ENCODE peak calls at places on chromosomes 12 and 14, in six cellular contexts. H, V, T, D, C and B are unnamed samples.
A peak's percentile ranks its signal among the peaks of the same experiment; 100 is the strongest.

GRCh38 chr12:12294215-12295005 is 27.6 kb upstream of the LRP6 start:
- DNase-seq in H (no peak), V (peak; percentile 9), T (no peak), D (no peak), C (peak; percentile 42), B (peak; percentile 8)

GRCh38 chr14:51527073-51527472 is 124.6 kb upstream of the FRMD6 start:
- DNase-seq in H (no peak), V (no peak), T (no peak), D (no peak), C (peak; percentile 77), B (peak; percentile 85)

GRCh38 chr12:114671664-114672476 is 12.1 kb downstream of the TBX3 start:
- DNase-seq in H (no peak), V (no peak), T (no peak), D (no peak), C (no peak), B (peak; percentile 79)

GRCh38 chr14:95486875-95487668 is 29.4 kb downstream of the SYNE3 start:
- DNase-seq in H (no peak), V (no peak), T (no peak), D (no peak), C (no peak), B (no peak)

GRCh38 chr14:103563089-103563620 is 395 bp downstream of the COA8 start:
- DNase-seq in H (no peak), V (no peak), T (no peak), D (no peak), C (no peak), B (no peak)

GRCh38 chr12:22974865-22975264 is 349.9 kb downstream of the ETNK1 start:
- DNase-seq in H (no peak), V (no peak), T (no peak), D (peak; percentile 41), C (peak; percentile 95), B (peak; percentile 90)

GRCh38 chr12:125424909-125425308 is 359.7 kb downstream of the AACS start:
- DNase-seq in H (no peak), V (no peak), T (no peak), D (no peak), C (no peak), B (no peak)

GRCh38 chr12:44847888-44848770 is 28.0 kb downstream of the NELL2 start:
- DNase-seq in H (no peak), V (no peak), T (no peak), D (no peak), C (no peak), B (no peak)

GRCh38 chr12:89306827-89307498 is 45.3 kb downstream of the DUSP6 start:
- DNase-seq in H (no peak), V (no peak), T (no peak), D (no peak), C (no peak), B (no peak)

GRCh38 chr14:90461425-90461824 is 64.6 kb downstream of the CALM1 start:
- DNase-seq in H (no peak), V (no peak), T (no peak), D (no peak), C (no peak), B (no peak)
- TF ChIP-seq CTCF in H (no peak), V (no peak), T (no peak), D (no peak), C (peak; percentile 12), B (no peak)

GRCh38 chr14:55911794-55912193 is 206.4 kb upstream of the PELI2 start:
- DNase-seq in H (no peak), V (no peak), T (no peak), D (peak; percentile 37), C (peak; percentile 7), B (no peak)
- TF ChIP-seq CTCF in H (no peak), V (no peak), T (no peak), D (no peak), C (no peak), B (no peak)

GRCh38 chr14:32224731-32225377 is 21.8 kb upstream of the RNU6-8 start:
- DNase-seq in H (no peak), V (peak; percentile 40), T (no peak), D (no peak), C (peak; percentile 90), B (peak; percentile 80)
- TF ChIP-seq CTCF in H (peak; percentile 21), V (peak; percentile 48), T (peak; percentile 43), D (peak; percentile 59), C (peak; percentile 76), B (peak; percentile 53)

GRCh38 chr12:53791735-53792326 is 40.1 kb upstream of the CISTR start:
- DNase-seq in H (no peak), V (no peak), T (no peak), D (no peak), C (no peak), B (peak; percentile 19)
- TF ChIP-seq CTCF in H (no peak), V (peak; percentile 42), T (no peak), D (peak; percentile 54), C (peak; percentile 68), B (peak; percentile 59)

DNA sequence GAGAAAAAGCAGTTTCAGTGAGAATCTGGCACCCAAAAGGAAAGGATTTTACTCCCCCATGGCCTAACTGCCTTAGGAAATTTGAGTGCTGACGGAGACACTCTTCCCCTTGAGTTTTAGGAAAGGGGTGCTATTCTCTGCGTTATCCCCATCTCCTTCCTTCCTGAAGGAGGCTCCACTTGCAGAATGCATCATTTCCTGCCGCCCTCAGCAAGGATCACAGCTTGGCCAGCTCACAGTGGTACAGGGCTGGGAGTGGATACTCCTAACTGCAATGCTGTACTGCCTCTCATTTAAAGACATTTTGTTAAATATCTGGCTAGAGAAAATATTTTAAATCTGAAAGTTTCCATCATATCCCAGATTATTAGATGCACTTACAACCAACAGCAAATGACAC is 33.0 kb downstream of the RDH12 start:
- DNase-seq in H (no peak), V (no peak), T (no peak), D (no peak), C (no peak), B (no peak)
- TF ChIP-seq CTCF in H (no peak), V (peak; percentile 23), T (no peak), D (peak; percentile 13), C (peak; percentile 21), B (no peak)

GRCh38 chr12:4579305-4580097 is 17.5 kb downstream of the DYRK4 start:
- DNase-seq in H (no peak), V (no peak), T (no peak), D (no peak), C (peak; percentile 47), B (peak; percentile 10)
- TF ChIP-seq CTCF in H (no peak), V (no peak), T (no peak), D (no peak), C (peak; percentile 55), B (peak; percentile 19)

GRCh38 chr12:30988086-30988485 is 61.5 kb downstream of the TSPAN11 start:
- DNase-seq in H (no peak), V (no peak), T (no peak), D (no peak), C (no peak), B (no peak)

GRCh38 chr12:30990776-30991175 is 64.2 kb downstream of the TSPAN11 start:
- DNase-seq in H (no peak), V (no peak), T (no peak), D (no peak), C (no peak), B (no peak)

GRCh38 chr12:30990316-30990715 is 63.8 kb downstream of the TSPAN11 start:
- DNase-seq in H (no peak), V (no peak), T (no peak), D (no peak), C (no peak), B (no peak)

GRCh38 chr12:30988887-30989286 is 62.3 kb downstream of the TSPAN11 start:
- DNase-seq in H (no peak), V (no peak), T (no peak), D (no peak), C (no peak), B (no peak)

GRCh38 chr12:30989754-30990153 is 63.2 kb downstream of the TSPAN11 start:
- DNase-seq in H (no peak), V (peak; percentile 51), T (no peak), D (no peak), C (peak; percentile 24), B (peak; percentile 10)
- TF ChIP-seq CTCF in H (no peak), V (peak; percentile 26), T (no peak), D (peak; percentile 36), C (peak; percentile 46), B (peak; percentile 30)

GRCh38 chr12:115960868-115961802 is 316.4 kb downstream of the MED13L start:
- DNase-seq in H (no peak), V (no peak), T (no peak), D (no peak), C (no peak), B (no peak)

GRCh38 chr12:115964214-115964613 is 313.3 kb downstream of the MED13L start:
- DNase-seq in H (no peak), V (no peak), T (no peak), D (no peak), C (no peak), B (no peak)

GRCh38 chr12:115963030-115963480 is 314.4 kb downstream of the MED13L start:
- DNase-seq in H (no peak), V (no peak), T (no peak), D (peak; percentile 8), C (peak; percentile 74), B (peak; percentile 67)

GRCh38 chr12:115964626-115965025 is 312.9 kb downstream of the MED13L start:
- DNase-seq in H (no peak), V (no peak), T (no peak), D (no peak), C (no peak), B (no peak)

GRCh38 chr12:115966376-115966775 is 311.1 kb downstream of the MED13L start:
- DNase-seq in H (no peak), V (no peak), T (no peak), D (no peak), C (no peak), B (no peak)
- TF ChIP-seq CTCF in H (no peak), V (no peak), T (no peak), D (no peak), C (no peak), B (no peak)

DNA sequence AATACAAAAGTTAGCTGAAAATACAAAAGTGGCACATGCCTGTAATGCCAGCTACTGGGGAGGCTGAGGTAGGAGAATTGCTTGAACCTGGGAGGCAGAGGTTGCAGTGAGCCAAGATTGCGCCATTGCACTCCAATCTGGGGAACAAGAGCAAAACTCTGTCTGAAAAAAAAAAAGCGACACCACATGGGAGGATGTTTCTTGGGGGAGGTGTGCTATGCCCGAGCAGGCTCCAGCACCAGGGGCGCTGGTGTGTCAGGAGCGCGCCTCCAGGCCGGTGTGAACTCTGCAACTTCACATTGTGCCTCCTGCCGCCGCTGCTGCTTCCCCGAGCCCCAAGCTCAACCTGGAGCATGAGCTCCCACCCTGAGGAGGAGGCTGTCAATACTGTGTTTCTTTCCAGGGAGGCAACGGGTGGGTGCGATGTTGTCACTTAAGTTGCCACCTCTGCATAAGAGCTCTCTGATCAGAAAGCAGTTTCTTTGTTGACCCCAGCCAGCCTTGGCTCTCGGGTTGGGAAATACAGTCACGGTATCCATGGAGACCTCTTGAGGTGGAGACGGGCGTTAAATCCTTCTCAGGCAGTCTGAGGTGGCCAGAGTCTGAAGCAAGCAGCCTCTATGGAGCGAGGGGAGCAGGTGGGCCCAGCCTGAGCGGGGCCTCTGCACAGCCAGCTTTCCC is 18.9 kb downstream of the DEGS2 start:
- DNase-seq in H (no peak), V (peak; percentile 69), T (no peak), D (no peak), C (peak; percentile 38), B (no peak)
- TF ChIP-seq CTCF in H (no peak), V (peak; percentile 25), T (no peak), D (no peak), C (peak; percentile 35), B (no peak)